ENCODE peak calls at places on chromosome 6, in eight cellular contexts. Y, A, Q, M, R, I, L and D are unnamed samples.
A peak's percentile ranks its signal among the peaks of the same experiment; 100 is the strongest.

GRCh38 chr6:13009465-13009864 is 292.9 kb downstream of the PHACTR1 start:
- DNase-seq in Y (no peak), A (no peak), Q (no peak), M (no peak), R (no peak), I (no peak), L (no peak), D (no peak)

GRCh38 chr6:159002432-159003160 is 2.6 kb upstream of the RSPH3 start:
- DNase-seq in Y (peak; percentile 59), A (no peak), Q (peak; percentile 67), M (no peak), R (no peak), I (no peak), L (no peak), D (peak; percentile 79)

GRCh38 chr6:40461643-40462042 is 125.5 kb downstream of the LRFN2 start:
- DNase-seq in Y (no peak), A (no peak), Q (no peak), M (no peak), R (no peak), I (peak; percentile 6), L (no peak), D (no peak)

GRCh38 chr6:148426317-148426977 is 83.8 kb downstream of the SASH1 start:
- DNase-seq in Y (no peak), A (no peak), Q (no peak), M (no peak), R (peak; percentile 86), I (no peak), L (no peak), D (no peak)

GRCh38 chr6:126444874-126445273 is 105.0 kb downstream of the CENPW start:
- DNase-seq in Y (peak; percentile 45), A (no peak), Q (peak; percentile 29), M (no peak), R (no peak), I (no peak), L (no peak), D (no peak)

GRCh38 chr6:151002562-151002961 is 137.1 kb downstream of the MTHFD1L start:
- DNase-seq in Y (no peak), A (no peak), Q (no peak), M (no peak), R (no peak), I (no peak), L (no peak), D (no peak)

GRCh38 chr6:148980234-148980633 is 233.4 kb downstream of the UST start:
- DNase-seq in Y (peak; percentile 15), A (no peak), Q (peak; percentile 40), M (no peak), R (no peak), I (no peak), L (no peak), D (no peak)

GRCh38 chr6:166951670-166952060 is 4.7 kb downstream of the RNASET2 start:
- DNase-seq in Y (no peak), A (no peak), Q (no peak), M (no peak), R (no peak), I (no peak), L (no peak), D (no peak)

GRCh38 chr6:21189721-21190120 is 403.8 kb upstream of the SOX4 start:
- DNase-seq in Y (no peak), A (no peak), Q (no peak), M (no peak), R (no peak), I (no peak), L (no peak), D (no peak)

GRCh38 chr6:65746302-65746701 is 39.3 kb upstream of the EYS start:
- DNase-seq in Y (no peak), A (no peak), Q (no peak), M (no peak), R (no peak), I (no peak), L (no peak), D (no peak)

GRCh38 chr6:80607814-80608391 is 501.4 kb downstream of the BCKDHB start:
- DNase-seq in Y (peak; percentile 94), A (no peak), Q (peak; percentile 95), M (no peak), R (no peak), I (peak; percentile 74), L (no peak), D (peak; percentile 65)

GRCh38 chr6:91097316-91097878 is 510.5 kb upstream of the MAP3K7 start:
- DNase-seq in Y (no peak), A (no peak), Q (peak; percentile 23), M (no peak), R (no peak), I (no peak), L (no peak), D (no peak)

GRCh38 chr6:90120327-90120726 is 176.3 kb downstream of the BACH2 start:
- DNase-seq in Y (no peak), A (no peak), Q (no peak), M (no peak), R (no peak), I (no peak), L (no peak), D (no peak)

GRCh38 chr6:142728910-142729481 is 216.0 kb downstream of the HIVEP2 start:
- DNase-seq in Y (peak; percentile 53), A (no peak), Q (peak; percentile 56), M (no peak), R (peak; percentile 95), I (no peak), L (no peak), D (no peak)

GRCh38 chr6:54262499-54262898 is 45.7 kb upstream of the TINAG start:
- DNase-seq in Y (no peak), A (no peak), Q (no peak), M (no peak), R (no peak), I (no peak), L (no peak), D (no peak)

GRCh38 chr6:43724914-43725642 is 37.5 kb upstream of the MRPS18A start:
- DNase-seq in Y (peak; percentile 86), A (no peak), Q (peak; percentile 89), M (peak; percentile 98), R (no peak), I (peak; percentile 92), L (no peak), D (peak; percentile 88)

GRCh38 chr6:149356081-149356750 is 38.7 kb downstream of the TAB2 start:
- DNase-seq in Y (no peak), A (no peak), Q (no peak), M (no peak), R (no peak), I (no peak), L (no peak), D (no peak)

GRCh38 chr6:15402401-15403045 is 156.7 kb downstream of the JARID2 start:
- DNase-seq in Y (no peak), A (no peak), Q (no peak), M (no peak), R (no peak), I (no peak), L (no peak), D (no peak)

GRCh38 chr6:132357120-132357519 is 44.2 kb downstream of the MOXD1 start:
- DNase-seq in Y (peak; percentile 69), A (no peak), Q (peak; percentile 33), M (no peak), R (peak; percentile 73), I (no peak), L (no peak), D (peak; percentile 70)

GRCh38 chr6:151034825-151035781 is 169.6 kb downstream of the MTHFD1L start:
- DNase-seq in Y (no peak), A (no peak), Q (peak; percentile 67), M (no peak), R (no peak), I (no peak), L (no peak), D (no peak)

GRCh38 chr6:209432-210103 is 82.7 kb upstream of the DUSP22 start:
- DNase-seq in Y (no peak), A (peak; percentile 79), Q (no peak), M (no peak), R (no peak), I (no peak), L (no peak), D (no peak)

GRCh38 chr6:138357928-138358327 is 19.8 kb upstream of the SMIM28 start:
- DNase-seq in Y (no peak), A (no peak), Q (no peak), M (no peak), R (no peak), I (no peak), L (no peak), D (no peak)

GRCh38 chr6:121437861-121438651 is 2.6 kb downstream of the GJA1 start:
- DNase-seq in Y (peak; percentile 77), A (no peak), Q (peak; percentile 71), M (no peak), R (peak; percentile 74), I (peak; percentile 82), L (peak; percentile 71), D (peak; percentile 44)

GRCh38 chr6:109768485-109768884 is 77.4 kb downstream of the FIG4 start:
- DNase-seq in Y (peak; percentile 87), A (no peak), Q (peak; percentile 67), M (no peak), R (no peak), I (peak; percentile 35), L (no peak), D (peak; percentile 70)

GRCh38 chr6:165573671-165574070 is 89.4 kb downstream of the PDE10A start:
- DNase-seq in Y (no peak), A (no peak), Q (peak; percentile 61), M (no peak), R (peak; percentile 97), I (no peak), L (no peak), D (peak; percentile 67)
- H2AFZ ChIP-seq in Y (no peak overlapping the region), A (no peak overlapping the region), Q (no peak overlapping the region), M (no peak overlapping the region), R (no peak overlapping the region), I (no peak overlapping the region), L (no peak overlapping the region), D (no peak overlapping the region)

DNA sequence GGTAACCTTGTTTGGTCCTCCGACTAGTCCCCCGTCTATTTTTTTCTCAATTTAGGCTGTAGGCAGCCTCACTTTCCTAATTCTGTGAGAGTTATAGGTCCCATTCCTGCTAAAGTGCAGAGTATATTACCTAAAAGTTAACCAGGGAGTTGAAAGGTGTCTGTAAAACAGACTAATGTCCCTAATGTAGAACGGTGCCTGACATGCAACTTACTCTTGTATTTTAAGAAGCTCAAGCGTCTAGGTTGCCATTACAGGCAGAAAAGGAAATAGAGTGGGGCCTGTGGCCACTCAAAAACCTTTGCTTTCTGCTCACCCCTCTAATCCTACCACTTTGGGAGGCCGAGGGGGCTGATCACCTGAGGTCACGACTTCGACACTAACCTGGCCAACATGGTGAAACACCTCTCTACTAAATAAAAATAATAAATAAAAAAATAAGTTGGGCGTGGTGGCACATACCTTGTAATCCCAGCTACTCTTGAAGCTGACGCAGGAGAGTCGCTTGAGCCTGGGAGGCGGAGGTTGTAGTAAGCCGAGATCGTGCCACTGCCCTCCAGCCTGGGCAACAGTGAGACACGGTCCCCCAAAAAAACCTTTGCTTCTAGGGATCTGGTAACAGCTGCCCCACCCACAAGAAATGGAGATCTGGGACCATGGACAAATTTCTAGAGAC is 37.9 kb downstream of the HFE start:
- DNase-seq in Y (peak; percentile 53), A (peak; percentile 56), Q (no peak), M (no peak), R (peak; percentile 42), I (peak; percentile 37), L (no peak), D (peak; percentile 33)
- H2AFZ ChIP-seq in Y (peak overlapping the region; percentile 62), A (no peak overlapping the region), Q (no peak overlapping the region), M (no peak overlapping the region), R (no peak overlapping the region), I (no peak overlapping the region), L (no peak overlapping the region), D (no peak overlapping the region)

GRCh38 chr6:95240514-95240913 is 336.8 kb upstream of the MANEA start:
- DNase-seq in Y (no peak), A (no peak), Q (no peak), M (no peak), R (no peak), I (no peak), L (no peak), D (no peak)
- H2AFZ ChIP-seq in Y (no peak overlapping the region), A (no peak overlapping the region), Q (no peak overlapping the region), M (no peak overlapping the region), R (no peak overlapping the region), I (no peak overlapping the region), L (no peak overlapping the region), D (no peak overlapping the region)

GRCh38 chr6:69466979-69467570 is 329.7 kb downstream of the LMBRD1 start:
- DNase-seq in Y (no peak), A (no peak), Q (no peak), M (no peak), R (no peak), I (no peak), L (no peak), D (no peak)
- H2AFZ ChIP-seq in Y (no peak overlapping the region), A (no peak overlapping the region), Q (no peak overlapping the region), M (no peak overlapping the region), R (no peak overlapping the region), I (no peak overlapping the region), L (no peak overlapping the region), D (no peak overlapping the region)